ENCODE peak calls at places on chromosomes 3 and 15, in six cellular contexts. One of them, this sample, is unnamed.

GRCh38 chr3:172065967-172066762 is 26.8 kb downstream of the FNDC3B start:
- DNase-seq in heart left ventricle: no peak
- DNase-seq in aorta: no peak
- DNase-seq in IMR-90: peak; percentile 68
- DNase-seq in body of pancreas: peak; percentile 58
- DNase-seq in left ventricle myocardium inferior: no peak
- DNase-seq in this sample: no peak

GRCh38 chr3:20230954-20231353 is 44.9 kb upstream of the SGO1 start:
- DNase-seq in heart left ventricle: no peak
- DNase-seq in aorta: no peak
- DNase-seq in IMR-90: no peak
- DNase-seq in body of pancreas: no peak
- DNase-seq in left ventricle myocardium inferior: no peak
- DNase-seq in this sample: no peak

GRCh38 chr15:63029701-63030100 is 12.8 kb upstream of the TPM1 start:
- DNase-seq in heart left ventricle: no peak
- DNase-seq in aorta: no peak
- DNase-seq in IMR-90: no peak
- DNase-seq in body of pancreas: no peak
- DNase-seq in left ventricle myocardium inferior: no peak
- DNase-seq in this sample: no peak

GRCh38 chr3:30439451-30440053 is 166.8 kb upstream of the TGFBR2 start:
- DNase-seq in heart left ventricle: no peak
- DNase-seq in aorta: no peak
- DNase-seq in IMR-90: no peak
- DNase-seq in body of pancreas: no peak
- DNase-seq in left ventricle myocardium inferior: no peak
- DNase-seq in this sample: no peak

GRCh38 chr3:10339376-10339955 is 18.6 kb upstream of the SEC13 start:
- DNase-seq in heart left ventricle: peak; percentile 29
- DNase-seq in aorta: no peak
- DNase-seq in IMR-90: no peak
- DNase-seq in body of pancreas: no peak
- DNase-seq in left ventricle myocardium inferior: peak; percentile 3
- DNase-seq in this sample: no peak

GRCh38 chr15:69958494-69959134 is 139.1 kb downstream of the TLE3 start:
- DNase-seq in heart left ventricle: no peak
- DNase-seq in aorta: no peak
- DNase-seq in IMR-90: no peak
- DNase-seq in body of pancreas: no peak
- DNase-seq in left ventricle myocardium inferior: no peak
- DNase-seq in this sample: no peak

GRCh38 chr3:72797773-72798543 is 50.3 kb downstream of the SHQ1 start:
- DNase-seq in heart left ventricle: peak; percentile 70
- DNase-seq in aorta: no peak
- DNase-seq in IMR-90: peak; percentile 41
- DNase-seq in body of pancreas: peak; percentile 63
- DNase-seq in left ventricle myocardium inferior: peak; percentile 59
- DNase-seq in this sample: no peak

GRCh38 chr15:88391700-88392099 is 75.5 kb downstream of the MRPL46 start:
- DNase-seq in heart left ventricle: no peak
- DNase-seq in aorta: no peak
- DNase-seq in IMR-90: no peak
- DNase-seq in body of pancreas: no peak
- DNase-seq in left ventricle myocardium inferior: no peak
- DNase-seq in this sample: no peak

GRCh38 chr3:40827942-40828688 is 303.4 kb downstream of the ZNF621 start:
- DNase-seq in heart left ventricle: peak; percentile 63
- DNase-seq in aorta: peak; percentile 77
- DNase-seq in IMR-90: no peak
- DNase-seq in body of pancreas: peak; percentile 7
- DNase-seq in left ventricle myocardium inferior: peak; percentile 51
- DNase-seq in this sample: no peak

GRCh38 chr15:65077981-65078352 is 1.4 kb downstream of the KBTBD13 start:
- DNase-seq in heart left ventricle: peak; percentile 85
- DNase-seq in aorta: peak; percentile 80
- DNase-seq in IMR-90: no peak
- DNase-seq in body of pancreas: peak; percentile 70
- DNase-seq in left ventricle myocardium inferior: peak; percentile 72
- DNase-seq in this sample: peak; percentile 77

GRCh38 chr15:70753101-70753829 is 10.1 kb downstream of the UACA start:
- DNase-seq in heart left ventricle: no peak
- DNase-seq in aorta: no peak
- DNase-seq in IMR-90: no peak
- DNase-seq in body of pancreas: no peak
- DNase-seq in left ventricle myocardium inferior: no peak
- DNase-seq in this sample: no peak

GRCh38 chr3:146163584-146163983 is 2.6 kb upstream of the PLOD2 start:
- DNase-seq in heart left ventricle: no peak
- DNase-seq in aorta: no peak
- DNase-seq in IMR-90: peak; percentile 94
- DNase-seq in body of pancreas: no peak
- DNase-seq in left ventricle myocardium inferior: no peak
- DNase-seq in this sample: no peak

GRCh38 chr15:74768771-74769342 is 13.0 kb upstream of the CSK start:
- DNase-seq in heart left ventricle: peak; percentile 83
- DNase-seq in aorta: peak; percentile 69
- DNase-seq in IMR-90: peak; percentile 41
- DNase-seq in body of pancreas: peak; percentile 74
- DNase-seq in left ventricle myocardium inferior: peak; percentile 50
- DNase-seq in this sample: peak; percentile 75

GRCh38 chr3:44387404-44387803 is 48.8 kb downstream of the TCAIM start:
- DNase-seq in heart left ventricle: no peak
- DNase-seq in aorta: no peak
- DNase-seq in IMR-90: no peak
- DNase-seq in body of pancreas: no peak
- DNase-seq in left ventricle myocardium inferior: no peak
- DNase-seq in this sample: no peak

GRCh38 chr3:39639344-39640236 is 169.8 kb upstream of the MYRIP start:
- DNase-seq in heart left ventricle: no peak
- DNase-seq in aorta: no peak
- DNase-seq in IMR-90: peak; percentile 96
- DNase-seq in body of pancreas: no peak
- DNase-seq in left ventricle myocardium inferior: no peak
- DNase-seq in this sample: no peak

GRCh38 chr15:89226359-89227221 is 5.2 kb upstream of the RLBP1 start:
- DNase-seq in heart left ventricle: no peak
- DNase-seq in aorta: no peak
- DNase-seq in IMR-90: no peak
- DNase-seq in body of pancreas: peak; percentile 56
- DNase-seq in left ventricle myocardium inferior: no peak
- DNase-seq in this sample: no peak

GRCh38 chr3:29281265-29282228 is 676 bp downstream of the RBMS3 start:
- DNase-seq in heart left ventricle: no peak
- DNase-seq in aorta: peak; percentile 40
- DNase-seq in IMR-90: peak; percentile 59
- DNase-seq in body of pancreas: no peak
- DNase-seq in left ventricle myocardium inferior: no peak
- DNase-seq in this sample: no peak

GRCh38 chr3:69319652-69320051 is 66.2 kb downstream of the FRMD4B start:
- DNase-seq in heart left ventricle: no peak
- DNase-seq in aorta: no peak
- DNase-seq in IMR-90: no peak
- DNase-seq in body of pancreas: no peak
- DNase-seq in left ventricle myocardium inferior: no peak
- DNase-seq in this sample: no peak

GRCh38 chr3:170751083-170751893 is 118.7 kb downstream of the RPL22L1 start:
- DNase-seq in heart left ventricle: peak; percentile 64
- DNase-seq in aorta: peak; percentile 85
- DNase-seq in IMR-90: peak; percentile 82
- DNase-seq in body of pancreas: peak; percentile 64
- DNase-seq in left ventricle myocardium inferior: peak; percentile 54
- DNase-seq in this sample: no peak

GRCh38 chr3:30455840-30456239 is 150.6 kb upstream of the TGFBR2 start:
- DNase-seq in heart left ventricle: no peak
- DNase-seq in aorta: peak; percentile 67
- DNase-seq in IMR-90: no peak
- DNase-seq in body of pancreas: peak; percentile 23
- DNase-seq in left ventricle myocardium inferior: peak; percentile 35
- DNase-seq in this sample: no peak

GRCh38 chr3:188046561-188047213 is 107.3 kb upstream of the LPP start:
- DNase-seq in heart left ventricle: no peak
- DNase-seq in aorta: no peak
- DNase-seq in IMR-90: peak; percentile 29
- DNase-seq in body of pancreas: no peak
- DNase-seq in left ventricle myocardium inferior: no peak
- DNase-seq in this sample: no peak

GRCh38 chr3:99332726-99333125 is 305.7 kb upstream of the COL8A1 start:
- DNase-seq in heart left ventricle: no peak
- DNase-seq in aorta: no peak
- DNase-seq in IMR-90: peak; percentile 26
- DNase-seq in body of pancreas: no peak
- DNase-seq in left ventricle myocardium inferior: no peak
- DNase-seq in this sample: no peak

GRCh38 chr15:40183636-40184463 is 23.0 kb downstream of the BUB1B start:
- DNase-seq in heart left ventricle: no peak
- DNase-seq in aorta: no peak
- DNase-seq in IMR-90: no peak
- DNase-seq in body of pancreas: no peak
- DNase-seq in left ventricle myocardium inferior: no peak
- DNase-seq in this sample: no peak

GRCh38 chr3:12624056-12624455 is 39.9 kb downstream of the RAF1 start:
- DNase-seq in heart left ventricle: no peak
- DNase-seq in aorta: no peak
- DNase-seq in IMR-90: no peak
- DNase-seq in body of pancreas: no peak
- DNase-seq in left ventricle myocardium inferior: no peak
- DNase-seq in this sample: no peak

GRCh38 chr3:18445421-18446066 is 20.4 kb upstream of the SATB1 start:
- DNase-seq in heart left ventricle: peak; percentile 50
- DNase-seq in aorta: peak; percentile 53
- DNase-seq in IMR-90: no peak
- DNase-seq in body of pancreas: peak; percentile 26
- DNase-seq in left ventricle myocardium inferior: no peak
- DNase-seq in this sample: no peak

GRCh38 chr15:39213385-39213840 is 367.5 kb upstream of the THBS1 start:
- DNase-seq in heart left ventricle: peak; percentile 55
- DNase-seq in aorta: peak; percentile 35
- DNase-seq in IMR-90: peak; percentile 99
- DNase-seq in body of pancreas: peak; percentile 51
- DNase-seq in left ventricle myocardium inferior: peak; percentile 29
- DNase-seq in this sample: peak; percentile 57

GRCh38 chr3:40499952-40500351 is 5.9 kb upstream of the ZNF620 start:
- DNase-seq in heart left ventricle: no peak
- DNase-seq in aorta: no peak
- DNase-seq in IMR-90: no peak
- DNase-seq in body of pancreas: no peak
- DNase-seq in left ventricle myocardium inferior: no peak
- DNase-seq in this sample: no peak

GRCh38 chr3:149376728-149377407 is 581 bp downstream of the TM4SF1 start:
- DNase-seq in heart left ventricle: no peak
- DNase-seq in aorta: no peak
- DNase-seq in IMR-90: peak; percentile 59
- DNase-seq in body of pancreas: peak; percentile 65
- DNase-seq in left ventricle myocardium inferior: no peak
- DNase-seq in this sample: no peak

GRCh38 chr3:196144383-196145105 is 62.7 kb upstream of the TFRC start:
- DNase-seq in heart left ventricle: no peak
- DNase-seq in aorta: peak; percentile 17
- DNase-seq in IMR-90: peak; percentile 88
- DNase-seq in body of pancreas: no peak
- DNase-seq in left ventricle myocardium inferior: no peak
- DNase-seq in this sample: no peak

GRCh38 chr15:62404194-62404985 is 239.3 kb upstream of the C2CD4B start:
- DNase-seq in heart left ventricle: no peak
- DNase-seq in aorta: no peak
- DNase-seq in IMR-90: no peak
- DNase-seq in body of pancreas: no peak
- DNase-seq in left ventricle myocardium inferior: no peak
- DNase-seq in this sample: no peak

GRCh38 chr3:31522152-31522551 is 10.6 kb upstream of the STT3B start:
- DNase-seq in heart left ventricle: no peak
- DNase-seq in aorta: no peak
- DNase-seq in IMR-90: no peak
- DNase-seq in body of pancreas: no peak
- DNase-seq in left ventricle myocardium inferior: no peak
- DNase-seq in this sample: no peak

DNA sequence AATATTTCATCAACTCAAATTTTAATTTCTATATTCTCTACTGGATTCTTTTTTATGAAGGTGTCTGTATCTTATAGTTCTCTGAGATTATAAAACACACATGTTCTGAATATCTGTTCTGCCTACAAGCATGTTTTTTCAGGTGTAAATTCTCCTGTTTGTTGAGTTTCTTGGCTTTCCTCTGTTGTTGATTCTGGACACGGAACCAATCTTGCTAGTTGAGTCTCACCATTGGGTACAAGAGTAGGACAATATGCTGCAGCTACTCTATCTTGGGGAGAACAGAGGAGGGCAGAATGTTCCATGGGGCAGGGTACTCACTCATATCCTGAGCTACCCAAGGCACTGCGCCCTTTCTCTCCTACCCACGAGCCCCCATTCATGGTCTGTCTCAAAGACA is 104.9 kb downstream of the GREM1 start:
- DNase-seq in heart left ventricle: no peak
- DNase-seq in aorta: no peak
- DNase-seq in IMR-90: no peak
- DNase-seq in body of pancreas: no peak
- DNase-seq in left ventricle myocardium inferior: no peak
- DNase-seq in this sample: no peak
- H3K36me3 ChIP-seq in heart left ventricle: no peaks in the 10 kb centered on the region
- H3K36me3 ChIP-seq in aorta: no peaks in the 10 kb centered on the region
- H3K36me3 ChIP-seq in IMR-90: no peaks in the 10 kb centered on the region
- H3K36me3 ChIP-seq in body of pancreas: no peaks in the 10 kb centered on the region
- H3K36me3 ChIP-seq in left ventricle myocardium inferior: no peaks in the 10 kb centered on the region
- H3K36me3 ChIP-seq in this sample: no peaks in the 10 kb centered on the region

GRCh38 chr15:51448592-51449494 is 107.4 kb downstream of the GLDN start:
- DNase-seq in heart left ventricle: no peak
- DNase-seq in aorta: no peak
- DNase-seq in IMR-90: peak; percentile 10
- DNase-seq in body of pancreas: no peak
- DNase-seq in left ventricle myocardium inferior: no peak
- DNase-seq in this sample: no peak
- H3K36me3 ChIP-seq in heart left ventricle: peaks cover 62% of the 10 kb centered on the region
- H3K36me3 ChIP-seq in aorta: peaks cover 4% of the 10 kb centered on the region
- H3K36me3 ChIP-seq in IMR-90: peaks cover 3% of the 10 kb centered on the region
- H3K36me3 ChIP-seq in body of pancreas: no peaks in the 10 kb centered on the region
- H3K36me3 ChIP-seq in left ventricle myocardium inferior: peaks cover 52% of the 10 kb centered on the region
- H3K36me3 ChIP-seq in this sample: peaks cover 40% of the 10 kb centered on the region

GRCh38 chr3:179775416-179776122 is 122.7 kb downstream of the USP13 start:
- DNase-seq in heart left ventricle: no peak
- DNase-seq in aorta: no peak
- DNase-seq in IMR-90: no peak
- DNase-seq in body of pancreas: no peak
- DNase-seq in left ventricle myocardium inferior: no peak
- DNase-seq in this sample: no peak
- H3K36me3 ChIP-seq in heart left ventricle: peaks cover 35% of the 10 kb centered on the region
- H3K36me3 ChIP-seq in aorta: no peaks in the 10 kb centered on the region
- H3K36me3 ChIP-seq in IMR-90: peaks cover 11% of the 10 kb centered on the region
- H3K36me3 ChIP-seq in body of pancreas: no peaks in the 10 kb centered on the region
- H3K36me3 ChIP-seq in left ventricle myocardium inferior: peaks cover 71% of the 10 kb centered on the region
- H3K36me3 ChIP-seq in this sample: no peaks in the 10 kb centered on the region

DNA sequence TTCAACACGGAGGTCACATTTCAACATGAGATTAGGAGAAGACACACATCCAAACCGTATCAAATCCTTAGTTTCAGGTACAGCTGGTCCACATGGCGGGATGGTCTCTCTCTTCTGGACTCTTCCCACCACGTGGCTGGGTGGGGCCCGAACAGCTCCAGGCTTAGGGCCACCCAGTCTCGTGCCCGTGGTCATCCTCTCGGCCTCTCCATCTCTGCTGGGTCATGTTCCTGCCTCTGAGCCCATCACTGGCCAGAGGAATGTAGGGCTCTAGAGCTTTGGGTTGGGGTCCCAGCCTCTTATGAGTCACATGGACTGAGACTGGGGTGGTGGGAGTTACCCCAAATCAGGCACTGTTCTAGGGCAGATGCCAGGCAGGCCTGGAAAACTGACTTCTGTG is 12.2 kb downstream of the SYNM start:
- DNase-seq in heart left ventricle: no peak
- DNase-seq in aorta: peak; percentile 38
- DNase-seq in IMR-90: no peak
- DNase-seq in body of pancreas: no peak
- DNase-seq in left ventricle myocardium inferior: no peak
- DNase-seq in this sample: peak; percentile 9
- H3K36me3 ChIP-seq in heart left ventricle: peaks cover 25% of the 10 kb centered on the region
- H3K36me3 ChIP-seq in aorta: peaks cover 3% of the 10 kb centered on the region
- H3K36me3 ChIP-seq in IMR-90: peaks cover 2% of the 10 kb centered on the region
- H3K36me3 ChIP-seq in body of pancreas: no peaks in the 10 kb centered on the region
- H3K36me3 ChIP-seq in left ventricle myocardium inferior: peaks cover 53% of the 10 kb centered on the region
- H3K36me3 ChIP-seq in this sample: no peaks in the 10 kb centered on the region